ENCODE peak calls at places on chromosomes 12 and 14, in ten cellular contexts. K, U, S, N, H, F, M, D, X and C are unnamed samples.

GRCh38 chr12:130783110-130783715 is 55.8 kb downstream of the STX2 start:
- DNase-seq in K (no peak), U (no peak), S (no peak), N (no peak), H (no peak), F (no peak), M (no peak), D (no peak), X (peak), C (no peak)

GRCh38 chr12:5661820-5662219 is 229.9 kb downstream of the NTF3 start:
- DNase-seq in K (no peak), U (no peak), S (no peak), N (no peak), H (no peak), F (no peak), M (no peak), D (no peak), X (no peak), C (no peak)

GRCh38 chr14:26526132-26526531 is 71.7 kb downstream of the NOVA1 start:
- DNase-seq in K (no peak), U (no peak), S (peak), N (no peak), H (no peak), F (no peak), M (peak), D (no peak), X (no peak), C (no peak)

GRCh38 chr14:106308839-106309389 is 782.5 kb downstream of the TMEM121 start:
- DNase-seq in K (no peak), U (peak), S (peak), N (peak), H (no peak), F (peak), M (no peak), D (no peak), X (peak), C (no peak)

GRCh38 chr12:121238604-121239334 is 28.8 kb downstream of the P2RX4 start:
- DNase-seq in K (no peak), U (no peak), S (no peak), N (no peak), H (no peak), F (no peak), M (no peak), D (no peak), X (peak), C (no peak)

GRCh38 chr14:30291216-30291615 is 267.7 kb upstream of the G2E3 start:
- DNase-seq in K (no peak), U (no peak), S (peak), N (no peak), H (peak), F (no peak), M (peak), D (no peak), X (no peak), C (no peak)

GRCh38 chr14:75291331-75291730 is 12.7 kb downstream of the FOS start:
- DNase-seq in K (no peak), U (no peak), S (no peak), N (no peak), H (no peak), F (no peak), M (no peak), D (no peak), X (no peak), C (no peak)

GRCh38 chr12:132955094-132955932 is 793 bp downstream of the ZNF605 start:
- DNase-seq in K (no peak), U (no peak), S (peak), N (no peak), H (peak), F (no peak), M (peak), D (no peak), X (peak), C (peak)

GRCh38 chr12:53951577-53952334 is 2.9 kb upstream of the HOXC12 start:
- DNase-seq in K (no peak), U (no peak), S (no peak), N (no peak), H (no peak), F (no peak), M (no peak), D (no peak), X (no peak), C (no peak)

GRCh38 chr14:68401320-68401719 is 391.5 kb downstream of the ZFP36L1 start:
- DNase-seq in K (no peak), U (no peak), S (no peak), N (no peak), H (no peak), F (no peak), M (no peak), D (no peak), X (no peak), C (no peak)

GRCh38 chr12:24491968-24492367 is 456.9 kb downstream of the BCAT1 start:
- DNase-seq in K (no peak), U (no peak), S (no peak), N (no peak), H (no peak), F (no peak), M (no peak), D (no peak), X (no peak), C (no peak)